ENCODE peak calls at places on chromosomes 3 and 15, in six cellular contexts. P, D, S, X, Z and F are unnamed samples.

GRCh38 chr3:23877324-23877980 is 39.3 kb downstream of the NKIRAS1 start:
- DNase-seq in P (peak), D (no peak), S (no peak), X (no peak), Z (peak), F (no peak)

GRCh38 chr3:119695480-119695879 is 7.3 kb upstream of the CFAP91 start:
- DNase-seq in P (peak), D (no peak), S (no peak), X (no peak), Z (no peak), F (no peak)

GRCh38 chr3:10187295-10187876 is 22.7 kb downstream of the IRAK2 start:
- DNase-seq in P (no peak), D (no peak), S (no peak), X (no peak), Z (no peak), F (no peak)

GRCh38 chr3:52873433-52874159 is 23.8 kb downstream of the STIMATE start:
- DNase-seq in P (peak), D (no peak), S (no peak), X (no peak), Z (no peak), F (no peak)

GRCh38 chr15:59074607-59075006 is 30.3 kb upstream of the CCNB2 start:
- DNase-seq in P (no peak), D (no peak), S (no peak), X (no peak), Z (no peak), F (no peak)

GRCh38 chr15:76999996-77000395 is 5.1 kb downstream of the PSTPIP1 start:
- DNase-seq in P (no peak), D (no peak), S (no peak), X (no peak), Z (no peak), F (no peak)

GRCh38 chr3:17742837-17743659 is 617 bp upstream of the TBC1D5 start:
- DNase-seq in P (peak), D (no peak), S (no peak), X (no peak), Z (peak), F (no peak)

GRCh38 chr15:70319466-70319865 is 221.7 kb upstream of the TLE3 start:
- DNase-seq in P (no peak), D (no peak), S (no peak), X (no peak), Z (no peak), F (peak)

GRCh38 chr3:143998266-143998665 is 26.6 kb downstream of the DIPK2A start:
- DNase-seq in P (peak), D (no peak), S (no peak), X (no peak), Z (peak), F (no peak)